ENCODE peak calls at places on chromosome 13, in seven cellular contexts. P is heart right ventricle; Y is hepatocyte; N is uterus; Q is H9; T is HCT116; W is effector memory CD4-positive, alpha-beta T cell. X is an unnamed sample. For H3K4me1, the result is how much of the 10 kb centered on the place peaks cover.

GRCh38 chr13:26540319-26540718 is 17.2 kb upstream of the WASF3 start:
- DNase-seq in Y (no peak), W (no peak), N (no peak), T (no peak), P (no peak), Q (no peak), X (no peak)

GRCh38 chr13:67062160-67062559 is 168.0 kb downstream of the PCDH9 start:
- DNase-seq in P (no peak), Y (no peak), Q (no peak), N (no peak), T (no peak), W (no peak), X (no peak)

GRCh38 chr13:86856996-86857395 is 814.2 kb upstream of the SLITRK5 start:
- DNase-seq in Q (peak), W (no peak), Y (no peak), N (no peak), T (peak), P (no peak), X (no peak)

GRCh38 chr13:49791753-49792549 is 531 bp downstream of the KPNA3 start:
- DNase-seq in N (peak), W (peak), Y (peak), Q (peak), T (no peak), P (peak), X (peak)

GRCh38 chr13:108077284-108077683 is 138.1 kb downstream of the LIG4 start:
- DNase-seq in N (no peak), W (no peak), T (no peak), Y (no peak), Q (no peak), P (no peak), X (no peak)

GRCh38 chr13:47175172-47175806 is 278.4 kb upstream of the HTR2A start:
- DNase-seq in T (no peak), W (no peak), Y (no peak), N (no peak), P (no peak), Q (no peak), X (no peak)

GRCh38 chr13:28037399-28037798 is 48.9 kb upstream of the URAD start:
- DNase-seq in P (no peak), Y (no peak), Q (no peak), W (no peak), N (no peak), T (peak), X (no peak)

GRCh38 chr13:29925457-29925856 is 75.0 kb upstream of the UBL3 start:
- DNase-seq in Y (peak), Q (no peak), W (no peak), T (no peak), P (peak), N (peak), X (peak)

GRCh38 chr13:54241719-54242118 is 1213.1 kb downstream of the OLFM4 start:
- DNase-seq in W (no peak), T (no peak), N (no peak), Q (no peak), P (no peak), Y (peak), X (no peak)

GRCh38 chr13:72384186-72384823 is 343.1 kb downstream of the MZT1 start:
- DNase-seq in N (no peak), P (no peak), W (no peak), Q (no peak), T (no peak), Y (no peak), X (no peak)

GRCh38 chr13:45238945-45239795 is 38.3 kb upstream of the KCTD4 start:
- DNase-seq in Y (no peak), W (no peak), P (no peak), N (no peak), T (no peak), Q (no peak), X (no peak)

GRCh38 chr13:66665991-66666390 is 564.1 kb downstream of the PCDH9 start:
- DNase-seq in T (no peak), Y (peak), P (no peak), Q (peak), W (no peak), N (no peak), X (no peak)

GRCh38 chr13:39461685-39462266 is 141.2 kb downstream of the LHFPL6 start:
- DNase-seq in T (no peak), P (no peak), Q (no peak), W (no peak), Y (no peak), N (no peak), X (no peak)

GRCh38 chr13:53028063-53028462 is 550 bp upstream of the OLFM4 start:
- DNase-seq in P (no peak), Y (no peak), T (no peak), N (no peak), Q (no peak), W (no peak), X (no peak)

GRCh38 chr13:99078014-99078771 is 100.3 kb upstream of the DOCK9 start:
- DNase-seq in N (no peak), W (no peak), Q (no peak), P (no peak), Y (no peak), T (no peak), X (no peak)

GRCh38 chr13:99085139-99085845 is 107.4 kb upstream of the DOCK9 start:
- DNase-seq in Y (peak), T (no peak), W (no peak), N (no peak), Q (peak), P (peak), X (no peak)

GRCh38 chr13:99075268-99076191 is 97.7 kb upstream of the DOCK9 start:
- DNase-seq in N (no peak), W (no peak), P (no peak), T (no peak), Q (no peak), Y (no peak), X (no peak)

GRCh38 chr13:99083976-99084375 is 106.1 kb upstream of the DOCK9 start:
- DNase-seq in Y (no peak), N (no peak), P (no peak), Q (no peak), W (no peak), T (no peak), X (peak)

GRCh38 chr13:99080131-99080530 is 102.3 kb upstream of the DOCK9 start:
- DNase-seq in P (no peak), W (no peak), T (no peak), Q (no peak), N (no peak), Y (no peak), X (no peak)
- H3K27ac ChIP-seq in P (peak), W (no peak), T (no peak), Q (no peak), N (no peak), Y (no peak), X (no peak)

DNA sequence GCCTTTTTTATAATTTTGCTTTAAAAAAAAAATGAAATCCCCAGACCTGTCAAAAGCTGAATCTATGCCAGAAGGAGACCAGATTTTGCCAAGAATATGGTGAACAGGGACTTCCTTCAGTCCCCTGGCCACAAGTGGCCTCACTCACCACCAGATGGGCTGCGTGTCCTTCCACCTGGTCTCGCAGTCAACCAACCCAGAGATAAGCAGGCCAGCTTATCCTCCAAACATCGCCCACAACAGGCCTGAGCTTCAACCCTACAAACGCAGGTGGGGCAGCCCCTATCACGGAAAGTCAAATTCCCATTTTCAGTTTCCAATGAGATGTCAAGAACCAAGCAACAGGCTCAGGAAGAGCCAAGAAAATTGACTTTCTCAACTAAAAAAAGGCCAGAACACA is 30.5 kb downstream of the STK24 start:
- DNase-seq in Q (no peak), T (no peak), Y (no peak), W (no peak), P (no peak), N (no peak), X (no peak)
- H3K4me1 ChIP-seq in Q (under half), T (under half), Y (under half), W (half or more), P (under half), N (under half), X (under half)

DNA sequence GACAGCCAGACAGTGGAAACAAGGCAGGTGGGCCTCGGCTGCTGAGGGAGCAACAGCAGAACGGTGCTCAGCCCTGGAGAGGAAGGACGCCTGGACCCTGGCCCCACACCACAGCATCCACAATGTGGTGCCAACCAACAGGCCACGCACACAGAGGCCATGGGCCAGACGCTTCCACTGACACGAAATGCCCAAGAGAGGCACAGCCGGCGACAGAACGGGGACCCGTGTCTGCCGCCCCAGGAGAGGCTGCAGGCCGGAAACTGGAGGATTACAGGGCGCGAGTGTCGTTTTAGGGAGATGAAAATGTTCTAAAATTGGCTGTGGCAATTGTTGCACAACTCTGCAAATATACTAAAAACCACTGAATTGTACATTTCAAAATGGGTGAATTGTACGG is 69.7 kb downstream of the RASA3 start:
- DNase-seq in N (no peak), W (no peak), P (no peak), Y (no peak), Q (no peak), T (no peak), X (no peak)
- H3K27ac ChIP-seq in N (peak), W (no peak), P (peak), Y (peak), Q (no peak), T (peak), X (no peak)

DNA sequence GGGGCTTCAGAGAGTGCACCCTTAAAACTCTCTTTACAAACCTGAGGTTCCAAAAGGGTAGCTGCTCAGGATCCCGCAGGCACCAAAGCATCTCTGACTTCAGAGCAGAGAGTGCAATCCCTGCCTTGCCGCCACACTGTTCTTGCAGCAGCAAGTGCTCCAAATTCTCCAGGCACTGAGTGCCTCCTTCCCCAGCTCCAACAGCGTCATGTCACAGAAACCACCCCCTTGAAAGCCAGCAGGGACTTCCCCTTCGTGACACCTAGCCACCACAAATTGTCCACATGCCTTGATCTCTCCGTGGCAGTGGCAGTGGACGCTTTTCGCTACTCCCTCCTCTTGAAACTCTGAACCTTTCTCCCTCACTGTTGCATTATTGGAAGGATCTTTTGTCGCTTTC is 39.9 kb downstream of the MBNL2 start:
- DNase-seq in N (no peak), T (no peak), Q (no peak), P (no peak), W (peak), Y (no peak), X (no peak)
- H3K4me1 ChIP-seq in N (under half), T (half or more), Q (under half), P (under half), W (under half), Y (under half), X (half or more)

GRCh38 chr13:41930154-41930553 is 30.8 kb downstream of the VWA8 start:
- DNase-seq in Y (no peak), N (no peak), Q (no peak), W (no peak), P (no peak), T (no peak), X (no peak)

GRCh38 chr13:41934994-41935393 is 25.9 kb downstream of the VWA8 start:
- DNase-seq in P (no peak), N (no peak), T (no peak), W (no peak), Q (no peak), Y (no peak), X (no peak)

GRCh38 chr13:41935501-41935900 is 25.4 kb downstream of the VWA8 start:
- DNase-seq in N (no peak), P (no peak), Q (no peak), Y (no peak), T (no peak), W (no peak), X (no peak)

GRCh38 chr13:41934120-41934519 is 26.8 kb downstream of the VWA8 start:
- DNase-seq in Y (no peak), W (no peak), P (no peak), T (no peak), N (no peak), Q (no peak), X (no peak)

DNA sequence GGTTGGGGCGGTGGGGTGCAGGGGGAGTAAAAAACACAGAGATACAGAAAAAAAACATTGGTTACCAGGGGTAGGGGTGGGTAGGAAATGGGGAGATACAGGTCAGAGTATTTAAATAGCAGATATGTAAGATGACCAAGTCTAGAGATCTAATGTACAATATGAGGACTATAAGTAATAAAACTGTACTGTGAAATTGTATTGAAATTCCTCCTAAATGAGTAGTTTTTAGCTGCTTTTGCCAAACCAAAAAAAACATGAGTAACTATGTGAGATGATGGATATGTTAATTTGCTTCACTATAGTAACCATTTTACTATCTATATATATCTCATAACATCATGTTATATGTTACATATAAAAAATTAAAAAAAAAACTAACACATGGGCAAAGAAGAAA is 29.6 kb downstream of the VWA8 start:
- DNase-seq in Q (no peak), T (no peak), Y (no peak), N (no peak), P (no peak), W (no peak), X (no peak)
- H3K27ac ChIP-seq in Q (no peak), T (no peak), Y (no peak), N (no peak), P (no peak), W (no peak), X (no peak)

DNA sequence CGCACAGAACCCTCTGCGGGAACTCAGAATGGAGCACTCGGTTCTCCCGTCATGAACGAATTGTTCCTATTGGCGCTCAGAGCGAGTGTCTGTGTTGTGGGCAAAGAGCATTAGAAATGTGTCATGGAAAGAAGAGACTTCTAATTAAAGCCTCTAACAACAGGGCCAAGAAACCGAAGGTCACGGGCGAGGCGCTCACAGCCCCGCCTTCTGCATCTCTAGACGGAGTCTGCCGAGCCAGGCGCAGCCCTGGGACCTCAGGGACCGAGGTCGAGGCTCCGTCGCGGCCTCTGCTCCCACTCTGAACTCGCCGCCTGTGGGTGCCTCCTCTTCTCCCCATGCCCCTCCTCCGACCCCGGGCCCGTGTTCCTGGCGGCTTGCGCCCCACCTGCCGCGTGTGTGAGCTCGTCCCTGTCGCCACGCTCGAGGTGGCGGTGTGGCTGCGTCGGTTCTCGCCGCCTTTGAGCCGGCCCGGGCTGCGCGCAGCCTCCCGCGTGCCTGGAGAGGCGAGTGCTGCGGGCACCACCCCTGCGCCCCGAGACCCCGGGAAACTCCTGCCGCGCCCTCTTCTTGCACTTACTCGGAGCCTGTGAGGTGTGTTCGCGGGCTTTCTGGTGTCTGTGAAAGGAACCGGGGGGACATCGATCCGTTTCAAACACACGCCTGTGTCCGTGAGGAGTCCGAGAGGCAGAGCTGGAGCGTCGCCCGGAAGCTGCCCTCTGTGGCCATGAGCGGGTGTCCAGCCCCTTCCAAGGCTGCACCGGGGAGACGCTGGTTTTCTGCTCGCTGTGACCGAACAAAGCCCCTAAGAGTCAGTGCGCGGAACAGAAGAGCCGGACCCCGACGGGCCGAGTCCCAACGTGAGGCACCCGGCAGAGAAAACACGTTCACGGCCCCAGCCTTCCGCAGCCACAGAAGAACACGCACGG is 45.4 kb upstream of the SPACA7 start:
- DNase-seq in W (no peak), Q (no peak), N (no peak), T (no peak), Y (no peak), P (no peak), X (no peak)
- H3K4me1 ChIP-seq in W (under half), Q (under half), N (under half), T (under half), Y (under half), P (under half), X (under half)

GRCh38 chr13:112637017-112637801 is 49.3 kb upstream of the TUBGCP3 start:
- DNase-seq in P (no peak), N (no peak), T (no peak), Q (peak), Y (no peak), W (no peak), X (peak)

GRCh38 chr13:112638157-112638750 is 50.3 kb upstream of the TUBGCP3 start:
- DNase-seq in P (no peak), Q (peak), W (no peak), T (no peak), N (peak), Y (no peak), X (peak)

GRCh38 chr13:112636401-112636975 is 48.5 kb upstream of the TUBGCP3 start:
- DNase-seq in N (peak), P (no peak), T (no peak), Q (no peak), Y (no peak), W (no peak), X (no peak)

GRCh38 chr13:112641456-112641855 is 48.4 kb upstream of the ATP11A start:
- DNase-seq in T (no peak), Y (no peak), N (peak), P (no peak), Q (no peak), W (no peak), X (peak)

DNA sequence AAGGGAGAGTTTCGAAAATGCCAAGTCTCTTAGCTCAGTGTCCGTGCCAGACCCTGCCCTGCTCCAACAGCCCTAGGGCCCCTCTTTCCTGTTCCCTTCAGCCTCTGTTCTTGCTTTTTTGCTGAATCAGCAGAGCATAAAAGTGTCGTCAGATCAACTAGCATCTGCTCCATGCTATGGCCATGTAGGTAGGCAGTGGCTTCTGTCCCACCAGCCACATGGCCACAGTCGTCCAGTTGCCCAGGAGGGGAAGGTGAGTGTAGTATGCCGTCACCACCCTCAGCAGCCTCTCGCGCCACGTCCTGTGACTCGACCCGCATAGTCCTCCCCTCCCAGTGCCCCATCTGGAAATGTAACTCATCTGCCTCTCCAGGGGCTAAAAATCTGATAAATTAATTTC is 50.9 kb upstream of the ATP11A start:
- DNase-seq in W (no peak), Q (no peak), N (no peak), T (no peak), P (no peak), Y (no peak), X (no peak)
- H3K27ac ChIP-seq in W (no peak), Q (no peak), N (no peak), T (no peak), P (no peak), Y (no peak), X (no peak)

GRCh38 chr13:98504371-98504963 is 72.4 kb downstream of the STK24 start:
- DNase-seq in P (no peak), N (no peak), Y (no peak), Q (no peak), W (no peak), T (no peak), X (no peak)

GRCh38 chr13:98507060-98507797 is 69.7 kb downstream of the STK24 start:
- DNase-seq in N (no peak), Q (no peak), P (peak), Y (peak), T (no peak), W (no peak), X (peak)

GRCh38 chr13:98504029-98504351 is 72.9 kb downstream of the STK24 start:
- DNase-seq in Q (no peak), N (no peak), P (no peak), Y (no peak), T (no peak), W (no peak), X (no peak)

GRCh38 chr13:98508280-98509074 is 68.4 kb downstream of the STK24 start:
- DNase-seq in P (no peak), W (no peak), Y (no peak), T (peak), Q (no peak), N (no peak), X (no peak)

DNA sequence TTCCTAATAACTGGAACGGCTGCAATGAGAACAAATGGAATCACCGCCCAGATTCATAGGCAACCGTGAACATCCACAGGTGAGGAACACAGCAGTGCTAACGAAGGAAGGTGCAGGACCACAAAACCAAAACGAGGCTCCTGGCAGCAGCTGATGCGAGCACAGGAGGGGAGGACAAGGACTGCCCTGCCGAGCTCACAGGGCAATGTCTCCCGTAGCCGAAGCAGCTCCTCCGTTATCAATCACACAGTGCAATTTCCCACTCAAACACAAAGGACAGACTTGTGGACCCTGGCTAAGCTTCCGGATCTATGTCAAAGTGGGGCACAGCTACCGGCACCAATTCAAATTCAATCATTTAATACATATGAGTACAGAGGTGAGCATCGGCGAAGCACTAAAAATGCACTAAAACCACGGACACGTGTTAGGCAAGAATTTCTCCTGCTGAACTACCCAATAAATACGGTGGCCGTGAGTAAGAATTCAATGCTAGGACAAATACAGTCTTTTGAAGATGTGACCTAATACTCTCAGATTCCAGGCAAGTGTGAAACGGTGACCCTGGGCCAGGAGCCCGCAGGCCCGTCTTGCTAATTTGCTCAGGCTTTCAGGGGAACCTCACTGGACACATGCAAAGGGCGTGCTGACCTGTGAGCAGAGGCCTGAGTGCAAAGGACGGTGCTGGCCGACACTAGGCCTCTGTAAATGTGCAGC is 70.4 kb downstream of the STK24 start:
- DNase-seq in Y (no peak), P (no peak), T (no peak), W (no peak), Q (no peak), N (no peak), X (no peak)
- H3K4me1 ChIP-seq in Y (under half), P (under half), T (under half), W (under half), Q (under half), N (under half), X (half or more)